ENCODE peak calls at places on chromosome 17, in six cellular contexts. One of them, this sample, is unnamed.

GRCh38 chr17:14784997-14785696 is 480.0 kb downstream of the PMP22 start:
- DNase-seq in BJ: no peak
- DNase-seq in HFF-Myc: no peak
- DNase-seq in AG04450: no peak
- DNase-seq in astrocyte of the spinal cord: no peak
- DNase-seq in breast epithelium: no peak
- DNase-seq in this sample: no peak

GRCh38 chr17:39014044-39014794 is 47.0 kb upstream of the FBXO47 start:
- DNase-seq in breast epithelium: no peak
- DNase-seq in HFF-Myc: no peak
- DNase-seq in BJ: no peak
- DNase-seq in astrocyte of the spinal cord: peak; percentile 43
- DNase-seq in AG04450: peak; percentile 21
- DNase-seq in this sample: peak; percentile 37

GRCh38 chr17:82686366-82687324 is 11.9 kb downstream of the RAB40B start:
- DNase-seq in astrocyte of the spinal cord: no peak
- DNase-seq in AG04450: no peak
- DNase-seq in BJ: no peak
- DNase-seq in HFF-Myc: no peak
- DNase-seq in breast epithelium: no peak
- DNase-seq in this sample: no peak

GRCh38 chr17:61072648-61073047 is 327.0 kb upstream of the TBX2 start:
- DNase-seq in AG04450: no peak
- DNase-seq in breast epithelium: no peak
- DNase-seq in HFF-Myc: no peak
- DNase-seq in astrocyte of the spinal cord: no peak
- DNase-seq in BJ: no peak
- DNase-seq in this sample: no peak

GRCh38 chr17:61568219-61569072 is 22.6 kb downstream of the NACA2 start:
- DNase-seq in BJ: no peak
- DNase-seq in astrocyte of the spinal cord: no peak
- DNase-seq in AG04450: no peak
- DNase-seq in breast epithelium: no peak
- DNase-seq in HFF-Myc: no peak
- DNase-seq in this sample: no peak

GRCh38 chr17:66661411-66661843 is 173.5 kb upstream of the CACNG5 start:
- DNase-seq in BJ: no peak
- DNase-seq in HFF-Myc: no peak
- DNase-seq in astrocyte of the spinal cord: peak; percentile 52
- DNase-seq in AG04450: no peak
- DNase-seq in breast epithelium: peak; percentile 46
- DNase-seq in this sample: no peak

GRCh38 chr17:81057079-81057730 is 22.3 kb downstream of the BAIAP2 start:
- DNase-seq in HFF-Myc: no peak
- DNase-seq in astrocyte of the spinal cord: peak; percentile 38
- DNase-seq in BJ: no peak
- DNase-seq in AG04450: no peak
- DNase-seq in breast epithelium: peak; percentile 80
- DNase-seq in this sample: no peak

GRCh38 chr17:13490427-13490826 is 111.3 kb downstream of the HS3ST3A1 start:
- DNase-seq in BJ: no peak
- DNase-seq in HFF-Myc: no peak
- DNase-seq in astrocyte of the spinal cord: no peak
- DNase-seq in breast epithelium: no peak
- DNase-seq in AG04450: no peak
- DNase-seq in this sample: no peak

GRCh38 chr17:15944720-15945492 is at the start of gene ADORA2B:
- DNase-seq in breast epithelium: no peak
- DNase-seq in HFF-Myc: no peak
- DNase-seq in BJ: no peak
- DNase-seq in astrocyte of the spinal cord: peak; percentile 77
- DNase-seq in AG04450: no peak
- DNase-seq in this sample: no peak

GRCh38 chr17:21289902-21290571 is 5.5 kb downstream of the MAP2K3 start:
- DNase-seq in HFF-Myc: no peak
- DNase-seq in BJ: no peak
- DNase-seq in breast epithelium: no peak
- DNase-seq in astrocyte of the spinal cord: no peak
- DNase-seq in AG04450: no peak
- DNase-seq in this sample: no peak

GRCh38 chr17:31722251-31723056 is 136.6 kb downstream of the COPRS start:
- DNase-seq in AG04450: no peak
- DNase-seq in HFF-Myc: no peak
- DNase-seq in BJ: no peak
- DNase-seq in astrocyte of the spinal cord: peak; percentile 42
- DNase-seq in breast epithelium: no peak
- DNase-seq in this sample: peak; percentile 7

GRCh38 chr17:46264456-46265198 is 30.3 kb upstream of the LRRC37A start:
- DNase-seq in breast epithelium: no peak
- DNase-seq in HFF-Myc: peak; percentile 61
- DNase-seq in astrocyte of the spinal cord: peak; percentile 76
- DNase-seq in BJ: peak; percentile 68
- DNase-seq in AG04450: peak; percentile 66
- DNase-seq in this sample: peak; percentile 71

GRCh38 chr17:21394265-21394664 is 18.1 kb downstream of the KCNJ12 start:
- DNase-seq in AG04450: no peak
- DNase-seq in astrocyte of the spinal cord: peak; percentile 50
- DNase-seq in breast epithelium: no peak
- DNase-seq in HFF-Myc: no peak
- DNase-seq in BJ: no peak
- DNase-seq in this sample: peak; percentile 14

GRCh38 chr17:82449136-82449882 is 1.2 kb downstream of the CYBC1 start:
- DNase-seq in BJ: no peak
- DNase-seq in HFF-Myc: no peak
- DNase-seq in AG04450: no peak
- DNase-seq in astrocyte of the spinal cord: no peak
- DNase-seq in breast epithelium: no peak
- DNase-seq in this sample: no peak

GRCh38 chr17:6531575-6531974 is 24.8 kb downstream of the PITPNM3 start:
- DNase-seq in breast epithelium: no peak
- DNase-seq in astrocyte of the spinal cord: no peak
- DNase-seq in AG04450: no peak
- DNase-seq in BJ: no peak
- DNase-seq in HFF-Myc: no peak
- DNase-seq in this sample: no peak

GRCh38 chr17:49076575-49077384 is 55.8 kb upstream of the B4GALNT2 start:
- DNase-seq in astrocyte of the spinal cord: peak; percentile 93
- DNase-seq in BJ: peak; percentile 34
- DNase-seq in breast epithelium: no peak
- DNase-seq in AG04450: peak; percentile 53
- DNase-seq in HFF-Myc: no peak
- DNase-seq in this sample: peak; percentile 55

DNA sequence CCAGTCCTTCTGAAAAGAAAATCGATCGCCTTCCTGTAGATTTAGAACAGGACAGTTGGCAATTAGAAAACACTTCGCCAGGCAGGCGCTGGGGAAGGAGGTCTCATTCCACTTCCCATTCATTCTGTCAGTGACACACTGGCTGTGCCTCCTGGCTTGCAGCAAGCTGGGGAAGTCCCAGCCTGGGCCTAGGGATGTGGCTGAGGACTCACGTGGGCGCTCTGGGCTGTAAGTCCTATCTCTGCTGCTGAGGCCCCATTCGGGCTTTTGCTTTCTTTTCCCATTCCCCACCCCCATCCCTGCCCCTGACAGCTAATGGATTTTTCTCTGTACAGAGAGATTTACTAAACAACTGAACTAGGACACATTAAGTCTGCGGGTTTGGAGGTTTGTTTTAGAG is 75.6 kb upstream of the TMEM132E start:
- DNase-seq in breast epithelium: no peak
- DNase-seq in AG04450: no peak
- DNase-seq in BJ: no peak
- DNase-seq in HFF-Myc: no peak
- DNase-seq in astrocyte of the spinal cord: no peak
- DNase-seq in this sample: no peak
- H3K4me3 ChIP-seq in breast epithelium: no peak overlapping the region
- H3K4me3 ChIP-seq in AG04450: no peak overlapping the region
- H3K4me3 ChIP-seq in BJ: no peak overlapping the region
- H3K4me3 ChIP-seq in HFF-Myc: no peak overlapping the region
- H3K4me3 ChIP-seq in astrocyte of the spinal cord: no peak overlapping the region
- H3K4me3 ChIP-seq in this sample: no peak overlapping the region

DNA sequence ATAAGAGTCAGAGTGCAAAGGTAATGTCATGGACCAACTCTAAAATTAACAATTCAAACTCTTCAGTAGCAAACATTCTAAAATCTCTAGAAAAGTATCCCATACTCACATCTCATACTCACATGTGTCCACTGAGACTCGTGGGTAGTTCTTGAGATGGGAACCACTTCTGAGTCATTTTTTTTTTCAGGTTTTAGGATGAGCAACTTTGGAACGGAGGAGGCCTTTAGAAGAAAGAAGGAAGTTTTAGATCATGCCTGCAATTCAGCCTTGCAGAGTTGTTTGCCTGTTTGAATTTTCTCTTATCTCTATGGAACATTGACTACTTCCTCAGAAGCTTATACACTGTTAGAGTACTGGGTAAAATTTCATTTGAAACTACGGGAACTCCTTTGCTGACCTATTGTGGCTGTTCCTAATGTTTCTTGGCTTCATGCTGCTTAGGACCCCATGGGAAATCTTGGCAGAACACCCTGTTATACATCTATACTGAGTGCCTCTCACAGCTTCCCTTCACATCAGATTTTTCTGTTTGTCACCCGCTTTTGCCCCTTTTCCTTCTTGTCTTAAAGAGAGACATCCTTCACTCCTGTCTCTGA is 70.7 kb downstream of the MAP2K6 start:
- DNase-seq in astrocyte of the spinal cord: no peak
- DNase-seq in breast epithelium: no peak
- DNase-seq in BJ: no peak
- DNase-seq in AG04450: no peak
- DNase-seq in HFF-Myc: no peak
- DNase-seq in this sample: no peak
- H3K4me3 ChIP-seq in astrocyte of the spinal cord: no peak overlapping the region
- H3K4me3 ChIP-seq in breast epithelium: no peak overlapping the region
- H3K4me3 ChIP-seq in BJ: no peak overlapping the region
- H3K4me3 ChIP-seq in AG04450: no peak overlapping the region
- H3K4me3 ChIP-seq in HFF-Myc: no peak overlapping the region
- H3K4me3 ChIP-seq in this sample: no peak overlapping the region

DNA sequence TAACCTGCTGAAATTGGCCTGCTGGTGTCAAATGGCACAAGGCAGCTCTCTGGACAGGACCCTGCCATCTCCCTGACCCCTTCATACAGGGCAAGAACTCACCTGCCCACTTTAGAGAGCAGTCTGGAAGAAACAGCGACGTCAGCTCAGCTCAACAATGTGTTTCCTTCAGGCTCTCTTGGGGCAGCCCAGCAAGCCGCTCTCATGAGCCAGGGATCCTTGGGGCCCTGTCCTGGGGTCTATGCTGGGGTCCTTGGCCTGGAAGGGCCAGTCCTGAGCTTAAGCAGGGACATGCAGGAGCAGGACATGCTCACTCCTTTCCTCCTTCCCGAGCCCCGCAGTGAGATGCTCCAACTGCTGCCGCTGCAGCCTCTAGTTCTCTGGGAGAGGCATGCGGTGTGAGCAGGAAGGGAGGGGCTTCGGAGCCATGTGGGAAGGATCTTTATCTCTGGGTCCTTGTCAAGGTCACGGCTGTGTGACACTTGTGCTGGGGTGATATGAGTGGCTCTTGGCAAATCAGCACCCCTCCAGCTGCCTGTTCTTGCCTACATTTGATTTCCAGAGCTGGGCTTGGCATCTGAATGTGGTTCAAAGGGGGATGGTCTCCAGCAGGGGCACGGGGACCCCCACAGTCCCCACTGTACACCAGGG is 3.4 kb downstream of the C1QTNF1 start:
- DNase-seq in breast epithelium: no peak
- DNase-seq in HFF-Myc: no peak
- DNase-seq in BJ: no peak
- DNase-seq in AG04450: no peak
- DNase-seq in astrocyte of the spinal cord: no peak
- DNase-seq in this sample: no peak
- H3K4me3 ChIP-seq in breast epithelium: peak overlapping the region; percentile 52
- H3K4me3 ChIP-seq in HFF-Myc: no peak overlapping the region
- H3K4me3 ChIP-seq in BJ: no peak overlapping the region
- H3K4me3 ChIP-seq in AG04450: peak overlapping the region; percentile 3
- H3K4me3 ChIP-seq in astrocyte of the spinal cord: no peak overlapping the region
- H3K4me3 ChIP-seq in this sample: no peak overlapping the region

GRCh38 chr17:75093543-75094158 is 5.9 kb downstream of the SLC16A5 start:
- DNase-seq in astrocyte of the spinal cord: no peak
- DNase-seq in BJ: no peak
- DNase-seq in AG04450: no peak
- DNase-seq in breast epithelium: no peak
- DNase-seq in HFF-Myc: no peak
- DNase-seq in this sample: no peak
- H3K4me3 ChIP-seq in astrocyte of the spinal cord: no peak overlapping the region
- H3K4me3 ChIP-seq in BJ: no peak overlapping the region
- H3K4me3 ChIP-seq in AG04450: no peak overlapping the region
- H3K4me3 ChIP-seq in breast epithelium: peak overlapping the region; percentile 22
- H3K4me3 ChIP-seq in HFF-Myc: no peak overlapping the region
- H3K4me3 ChIP-seq in this sample: no peak overlapping the region

GRCh38 chr17:19531780-19532501 is 1.7 kb upstream of the SLC47A1 start:
- DNase-seq in AG04450: no peak
- DNase-seq in HFF-Myc: no peak
- DNase-seq in BJ: no peak
- DNase-seq in astrocyte of the spinal cord: no peak
- DNase-seq in breast epithelium: no peak
- DNase-seq in this sample: no peak

GRCh38 chr17:19533718-19534561 is at the start of gene SLC47A1:
- DNase-seq in breast epithelium: no peak
- DNase-seq in HFF-Myc: no peak
- DNase-seq in astrocyte of the spinal cord: peak; percentile 19
- DNase-seq in AG04450: no peak
- DNase-seq in BJ: no peak
- DNase-seq in this sample: no peak

GRCh38 chr17:19537116-19537515 is 3.5 kb downstream of the SLC47A1 start:
- DNase-seq in breast epithelium: no peak
- DNase-seq in BJ: no peak
- DNase-seq in AG04450: no peak
- DNase-seq in HFF-Myc: no peak
- DNase-seq in astrocyte of the spinal cord: no peak
- DNase-seq in this sample: no peak

GRCh38 chr17:19533036-19533717 is 477 bp upstream of the SLC47A1 start:
- DNase-seq in breast epithelium: no peak
- DNase-seq in astrocyte of the spinal cord: no peak
- DNase-seq in AG04450: no peak
- DNase-seq in BJ: no peak
- DNase-seq in HFF-Myc: no peak
- DNase-seq in this sample: no peak

GRCh38 chr17:19534562-19535149 is 1.0 kb downstream of the SLC47A1 start:
- DNase-seq in BJ: no peak
- DNase-seq in breast epithelium: no peak
- DNase-seq in AG04450: no peak
- DNase-seq in astrocyte of the spinal cord: peak; percentile 53
- DNase-seq in HFF-Myc: no peak
- DNase-seq in this sample: no peak
- H3K4me3 ChIP-seq in BJ: no peak overlapping the region
- H3K4me3 ChIP-seq in breast epithelium: peak overlapping the region; percentile 71
- H3K4me3 ChIP-seq in AG04450: no peak overlapping the region
- H3K4me3 ChIP-seq in astrocyte of the spinal cord: no peak overlapping the region
- H3K4me3 ChIP-seq in HFF-Myc: peak overlapping the region; percentile 45
- H3K4me3 ChIP-seq in this sample: peak overlapping the region; percentile 44

This sample was measured in AG09309.